ENCODE peak calls at places on chromosome 14, in six cellular contexts. One of them, this sample, is unnamed.

GRCh38 chr14:50531595-50532501 is 521 bp downstream of the MAP4K5 start:
- DNase-seq in HepG2: no peak
- DNase-seq in H1: peak
- DNase-seq in GM12878: no peak
- DNase-seq in K562: peak
- DNase-seq in SK-N-SH: peak
- DNase-seq in this sample: peak

GRCh38 chr14:76546426-76547221 is 170.7 kb downstream of the ESRRB start:
- DNase-seq in SK-N-SH: peak
- DNase-seq in H1: no peak
- DNase-seq in K562: peak
- DNase-seq in GM12878: no peak
- DNase-seq in HepG2: peak
- DNase-seq in this sample: peak

GRCh38 chr14:89658977-89659670 is 242.1 kb upstream of the FOXN3 start:
- DNase-seq in H1: no peak
- DNase-seq in SK-N-SH: no peak
- DNase-seq in HepG2: no peak
- DNase-seq in GM12878: no peak
- DNase-seq in K562: no peak
- DNase-seq in this sample: no peak

GRCh38 chr14:37596790-37597189 is 1.4 kb downstream of the TTC6 start:
- DNase-seq in GM12878: no peak
- DNase-seq in HepG2: no peak
- DNase-seq in SK-N-SH: no peak
- DNase-seq in H1: no peak
- DNase-seq in K562: no peak
- DNase-seq in this sample: no peak

GRCh38 chr14:54722791-54723432 is 156.0 kb downstream of the SAMD4A start:
- DNase-seq in GM12878: no peak
- DNase-seq in H1: no peak
- DNase-seq in HepG2: peak
- DNase-seq in SK-N-SH: no peak
- DNase-seq in K562: peak
- DNase-seq in this sample: no peak

GRCh38 chr14:100092832-100093231 is 27.6 kb downstream of the EVL start:
- DNase-seq in HepG2: no peak
- DNase-seq in H1: no peak
- DNase-seq in SK-N-SH: no peak
- DNase-seq in GM12878: no peak
- DNase-seq in K562: no peak
- DNase-seq in this sample: no peak

GRCh38 chr14:90758959-90759358 is 57.3 kb downstream of the TTC7B start:
- DNase-seq in H1: no peak
- DNase-seq in K562: no peak
- DNase-seq in SK-N-SH: no peak
- DNase-seq in HepG2: no peak
- DNase-seq in GM12878: no peak
- DNase-seq in this sample: no peak

GRCh38 chr14:30143617-30144016 is 216.0 kb upstream of the PRKD1 start:
- DNase-seq in K562: no peak
- DNase-seq in GM12878: no peak
- DNase-seq in SK-N-SH: no peak
- DNase-seq in HepG2: no peak
- DNase-seq in H1: no peak
- DNase-seq in this sample: no peak

GRCh38 chr14:20631821-20632389 is 9.6 kb downstream of the OR6S1 start:
- DNase-seq in HepG2: peak
- DNase-seq in H1: no peak
- DNase-seq in K562: peak
- DNase-seq in SK-N-SH: peak
- DNase-seq in GM12878: no peak
- DNase-seq in this sample: no peak

GRCh38 chr14:46646796-46647195 is 4.8 kb downstream of the RPL10L start:
- DNase-seq in HepG2: no peak
- DNase-seq in GM12878: no peak
- DNase-seq in K562: no peak
- DNase-seq in SK-N-SH: no peak
- DNase-seq in H1: no peak
- DNase-seq in this sample: no peak

GRCh38 chr14:96053600-96054381 is 14.6 kb downstream of the C14orf132 start:
- DNase-seq in H1: no peak
- DNase-seq in GM12878: no peak
- DNase-seq in HepG2: no peak
- DNase-seq in K562: no peak
- DNase-seq in SK-N-SH: peak
- DNase-seq in this sample: no peak

GRCh38 chr14:93880025-93880820 is 46.9 kb upstream of the FAM181A start:
- DNase-seq in K562: no peak
- DNase-seq in HepG2: no peak
- DNase-seq in SK-N-SH: no peak
- DNase-seq in GM12878: no peak
- DNase-seq in H1: no peak
- DNase-seq in this sample: no peak

GRCh38 chr14:83355609-83356008 is 1822.0 kb upstream of the SEL1L start:
- DNase-seq in K562: no peak
- DNase-seq in SK-N-SH: no peak
- DNase-seq in GM12878: no peak
- DNase-seq in H1: no peak
- DNase-seq in HepG2: no peak
- DNase-seq in this sample: no peak
- TF ChIP-seq GABPA in K562: no peak
- TF ChIP-seq GABPA in SK-N-SH: no peak
- TF ChIP-seq GABPA in GM12878: no peak
- TF ChIP-seq GABPA in H1: no peak
- TF ChIP-seq GABPA in HepG2: no peak
- TF ChIP-seq GABPA in this sample: no peak

DNA sequence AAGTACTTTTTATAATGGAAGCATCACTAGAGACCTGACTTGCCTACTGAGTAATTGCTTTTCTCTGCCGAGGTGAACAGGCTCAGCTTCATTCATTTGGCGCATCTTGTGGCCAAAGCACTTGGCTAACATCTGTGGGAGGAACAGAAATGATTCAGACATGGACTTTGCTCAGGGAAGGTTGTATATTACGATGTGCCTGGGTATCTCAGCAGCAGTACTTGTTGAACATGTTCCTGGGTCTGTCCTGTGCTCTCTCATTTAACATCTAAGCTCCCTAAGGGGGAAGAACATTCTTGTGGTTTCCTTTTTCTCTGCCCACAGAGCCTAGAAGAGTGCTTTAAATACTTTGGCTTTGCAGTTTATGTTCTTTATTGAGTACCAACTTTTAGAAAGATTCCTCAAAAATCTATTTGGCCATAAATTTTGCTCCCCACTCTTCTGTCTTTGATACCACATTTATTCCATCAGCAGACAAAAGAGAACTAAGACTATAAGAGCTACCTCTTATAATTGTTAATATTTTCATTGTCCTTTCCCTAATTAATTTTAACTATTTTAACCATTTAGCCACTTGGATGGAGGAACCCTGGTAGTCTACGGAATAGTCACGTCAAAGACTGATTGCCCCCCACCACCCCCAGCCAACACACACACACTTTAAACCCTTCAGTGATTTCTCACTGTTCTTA is 101.2 kb upstream of the EGLN3 start:
- DNase-seq in SK-N-SH: no peak
- DNase-seq in HepG2: peak
- DNase-seq in H1: no peak
- DNase-seq in K562: no peak
- DNase-seq in GM12878: peak
- DNase-seq in this sample: no peak
- H3K27ac ChIP-seq in SK-N-SH: no peak
- H3K27ac ChIP-seq in HepG2: no peak
- H3K27ac ChIP-seq in H1: no peak
- H3K27ac ChIP-seq in K562: no peak
- H3K27ac ChIP-seq in GM12878: no peak
- H3K27ac ChIP-seq in this sample: no peak

DNA sequence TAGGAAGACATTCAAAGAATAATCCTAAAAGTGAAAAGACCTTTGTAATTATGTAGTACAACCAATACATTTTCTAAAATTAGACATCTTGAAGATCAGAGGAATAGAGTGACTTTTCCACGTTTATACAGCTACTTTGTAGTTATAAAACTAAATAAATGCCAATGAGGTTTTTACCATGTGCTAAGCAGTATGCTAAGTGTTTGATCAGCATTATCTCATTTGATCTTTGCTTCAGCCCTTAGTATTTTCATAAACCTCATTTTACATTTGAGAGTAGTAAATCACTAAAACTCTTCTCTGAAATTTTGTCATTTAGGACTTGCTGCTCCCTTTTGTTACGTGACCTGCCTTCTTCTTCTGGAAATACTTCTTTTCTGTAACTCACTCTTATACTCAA is 13.6 kb downstream of the MBIP start:
- DNase-seq in GM12878: no peak
- DNase-seq in SK-N-SH: no peak
- DNase-seq in H1: no peak
- DNase-seq in HepG2: no peak
- DNase-seq in K562: no peak
- DNase-seq in this sample: no peak
- TF ChIP-seq CTCF in GM12878: no peak
- TF ChIP-seq CTCF in SK-N-SH: no peak
- TF ChIP-seq CTCF in H1: no peak
- TF ChIP-seq CTCF in HepG2: no peak
- TF ChIP-seq CTCF in K562: no peak
- TF ChIP-seq CTCF in this sample: no peak

GRCh38 chr14:88473791-88474190 is 81.0 kb downstream of the PTPN21 start:
- DNase-seq in SK-N-SH: no peak
- DNase-seq in K562: no peak
- DNase-seq in GM12878: no peak
- DNase-seq in HepG2: peak
- DNase-seq in H1: no peak
- DNase-seq in this sample: no peak

GRCh38 chr14:88470542-88471440 is 84.0 kb downstream of the PTPN21 start:
- DNase-seq in SK-N-SH: no peak
- DNase-seq in H1: no peak
- DNase-seq in GM12878: no peak
- DNase-seq in K562: no peak
- DNase-seq in HepG2: no peak
- DNase-seq in this sample: no peak

GRCh38 chr14:88463318-88463717 is 77.9 kb downstream of the SPATA7 start:
- DNase-seq in HepG2: peak
- DNase-seq in GM12878: no peak
- DNase-seq in H1: no peak
- DNase-seq in SK-N-SH: no peak
- DNase-seq in K562: peak
- DNase-seq in this sample: no peak

DNA sequence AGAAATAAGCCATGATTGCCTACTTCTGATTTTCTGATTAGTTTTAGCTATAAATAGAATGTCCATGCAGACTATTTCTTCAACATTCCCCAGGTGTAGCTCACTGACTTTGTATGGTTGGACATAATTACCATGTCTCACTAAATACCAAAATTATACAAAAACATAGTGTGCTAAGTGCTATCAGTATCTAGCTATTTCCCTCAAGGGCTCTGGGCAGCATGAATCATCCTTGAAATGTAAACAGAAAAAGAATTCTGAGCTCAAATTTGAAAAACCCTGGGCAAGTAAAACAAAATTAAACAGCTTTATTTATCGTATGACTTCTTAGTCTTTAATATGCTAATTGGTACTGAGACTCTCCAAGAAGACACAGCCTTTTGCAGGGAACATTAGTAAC is 82.9 kb downstream of the SPATA7 start:
- DNase-seq in H1: no peak
- DNase-seq in HepG2: no peak
- DNase-seq in SK-N-SH: no peak
- DNase-seq in GM12878: no peak
- DNase-seq in K562: no peak
- DNase-seq in this sample: no peak
- TF ChIP-seq GABPA in H1: no peak
- TF ChIP-seq GABPA in HepG2: no peak
- TF ChIP-seq GABPA in SK-N-SH: no peak
- TF ChIP-seq GABPA in GM12878: no peak
- TF ChIP-seq GABPA in K562: no peak
- TF ChIP-seq GABPA in this sample: no peak

GRCh38 chr14:32059702-32060101 is 17.4 kb upstream of the ARHGAP5 start:
- DNase-seq in SK-N-SH: no peak
- DNase-seq in HepG2: no peak
- DNase-seq in H1: no peak
- DNase-seq in K562: no peak
- DNase-seq in GM12878: no peak
- DNase-seq in this sample: no peak
- H3K27ac ChIP-seq in SK-N-SH: no peak
- H3K27ac ChIP-seq in HepG2: no peak
- H3K27ac ChIP-seq in H1: no peak
- H3K27ac ChIP-seq in K562: no peak
- H3K27ac ChIP-seq in GM12878: no peak
- H3K27ac ChIP-seq in this sample: no peak

This sample was measured in HL-60.